ENCODE peak calls at places on chromosomes 16 and 17, in seven cellular contexts. V is neuronal stem cell, H is H9, J is H1, C is trophoblast cell, R is IMR-90, U is mesenchymal stem cell. L is an unnamed sample.

GRCh38 chr17:65173284-65173793 is 36.2 kb downstream of the RGS9 start:
- DNase-seq in C (no peak), R (peak; percentile 55), U (peak; percentile 94), V (no peak), H (peak; percentile 45), J (peak; percentile 49), L (peak; percentile 39)

GRCh38 chr17:44278006-44278405 is 10.1 kb upstream of the SLC4A1 start:
- DNase-seq in J (no peak), C (no peak), R (peak; percentile 68), V (no peak), H (no peak), U (peak; percentile 22), L (no peak)

GRCh38 chr17:64145751-64146417 is 15.9 kb upstream of the ERN1 start:
- DNase-seq in J (peak; percentile 93), V (peak; percentile 98), R (peak; percentile 100), H (peak; percentile 99), U (peak; percentile 100), C (peak; percentile 98), L (peak; percentile 100)

GRCh38 chr17:16926591-16927451 is 45.1 kb downstream of the TNFRSF13B start:
- DNase-seq in R (no peak), J (no peak), H (no peak), V (no peak), U (no peak), C (no peak), L (no peak)

GRCh38 chr17:77285594-77286390 is 145.0 kb downstream of the SEC14L1 start:
- DNase-seq in U (peak; percentile 95), V (no peak), J (no peak), C (peak; percentile 88), R (peak; percentile 89), H (no peak), L (no peak)

GRCh38 chr16:30418350-30419181 is 11.2 kb downstream of the ZNF771 start:
- DNase-seq in J (no peak), H (no peak), V (no peak), R (no peak), U (no peak), C (no peak), L (no peak)

GRCh38 chr17:40191237-40192208 is 14.3 kb downstream of the RAPGEFL1 start:
- DNase-seq in C (peak; percentile 75), J (peak; percentile 87), U (peak; percentile 84), R (peak; percentile 76), H (peak; percentile 93), V (no peak), L (peak; percentile 85)

GRCh38 chr17:34892864-34893263 is 68.4 kb downstream of the CCT6B start:
- DNase-seq in R (no peak), H (peak; percentile 78), J (peak; percentile 77), U (no peak), C (no peak), V (peak; percentile 46), L (peak; percentile 59)

GRCh38 chr16:16985707-16986106 is 485.1 kb downstream of the XYLT1 start:
- DNase-seq in H (no peak), J (no peak), R (no peak), U (no peak), C (no peak), V (no peak), L (no peak)

GRCh38 chr17:35725917-35726608 is 5.4 kb upstream of the RASL10B start:
- DNase-seq in V (no peak), J (no peak), H (no peak), R (no peak), U (no peak), C (no peak), L (peak; percentile 49)

GRCh38 chr16:50610331-50611262 is 62.4 kb downstream of the NKD1 start:
- DNase-seq in J (no peak), C (no peak), R (no peak), H (peak; percentile 61), U (no peak), V (peak; percentile 35), L (peak; percentile 57)

DNA sequence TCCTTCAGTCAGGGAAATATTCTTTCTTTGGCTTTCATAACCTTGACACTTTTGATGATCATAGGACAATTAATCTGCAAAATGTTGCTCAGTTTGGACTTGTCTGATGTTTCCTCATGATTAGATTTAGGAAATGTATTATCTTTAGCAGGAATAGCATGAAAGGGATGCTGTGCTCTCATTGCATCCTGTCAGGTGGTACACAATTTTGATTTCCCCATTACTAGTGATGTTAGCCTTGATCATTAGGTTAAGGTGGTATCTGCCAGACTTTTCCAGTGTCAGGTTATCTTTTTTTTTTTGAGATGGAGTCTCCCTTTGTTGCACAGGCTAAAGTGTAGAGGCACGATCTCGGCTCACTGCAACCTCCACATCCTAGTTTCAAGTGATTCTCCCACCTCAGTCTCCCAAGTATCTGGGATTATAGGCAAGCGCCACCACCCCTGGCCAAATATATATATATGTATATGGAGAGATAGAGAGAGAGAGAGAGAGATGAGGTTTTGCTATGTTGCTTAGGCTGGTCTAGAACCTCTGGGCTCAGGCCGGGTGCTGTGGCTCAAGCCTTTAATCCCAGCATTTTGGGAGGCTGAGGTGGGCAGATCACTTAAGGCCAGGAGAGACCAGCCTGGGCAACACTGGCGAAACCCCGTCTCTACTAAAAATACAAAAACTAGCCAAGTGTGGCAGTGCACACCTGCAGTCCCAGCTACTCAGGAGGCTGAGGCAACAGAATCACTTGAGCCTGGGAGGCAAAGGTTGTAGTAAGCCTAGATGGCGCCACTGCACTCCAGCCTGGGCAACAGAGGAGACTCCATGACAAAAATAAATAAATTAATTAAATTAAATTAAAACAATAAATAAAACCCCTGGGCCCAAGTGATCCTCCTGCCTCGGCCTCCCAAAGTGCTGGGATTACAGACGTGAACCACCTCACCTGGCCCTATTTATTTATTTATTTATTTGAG is 15.8 kb upstream of the CAVIN1 start:
- DNase-seq in U (no peak), C (no peak), H (peak; percentile 74), R (no peak), J (no peak), V (no peak), L (peak; percentile 31)
- H3K4me2 ChIP-seq in U (no peak overlapping the region), C (no peak overlapping the region), H (no peak overlapping the region), R (no peak overlapping the region), J (no peak overlapping the region), V (no peak overlapping the region), L (no peak overlapping the region)

DNA sequence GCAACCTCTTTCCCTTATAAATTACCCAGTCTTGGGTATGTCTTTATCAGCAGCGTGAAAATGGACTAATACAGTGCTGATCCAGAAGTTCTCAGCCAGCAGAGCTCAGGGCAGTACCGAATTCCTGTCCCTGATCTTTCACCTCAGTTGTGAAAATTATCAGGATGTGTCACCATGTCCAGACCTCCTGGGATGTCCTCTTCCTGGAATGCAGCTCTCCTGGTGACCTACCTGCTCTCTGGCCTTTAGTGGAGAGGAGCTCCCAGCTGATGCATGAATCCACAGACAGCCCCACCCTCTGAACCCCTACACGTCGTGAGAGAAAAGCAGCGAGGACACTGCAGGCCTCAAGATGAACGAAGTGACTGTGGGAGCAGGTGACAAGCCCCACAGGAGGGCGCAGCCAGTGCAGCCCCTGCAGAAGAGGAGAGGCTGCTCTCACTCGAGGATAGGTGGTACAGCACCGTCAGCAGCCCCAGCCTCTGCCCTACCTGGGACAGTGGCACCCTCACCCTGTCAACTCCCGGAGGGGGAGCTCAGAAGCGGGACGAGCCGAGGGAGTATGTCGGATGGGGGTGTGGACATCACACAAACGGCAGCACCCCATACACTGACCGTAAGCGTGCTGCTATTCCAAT is 22.0 kb upstream of the C16orf95 start:
- DNase-seq in C (no peak), U (no peak), J (no peak), R (no peak), V (no peak), H (no peak), L (peak; percentile 9)
- H2BK120ac ChIP-seq in C (no peak overlapping the region), U (no peak overlapping the region), J (no peak overlapping the region), R (no peak overlapping the region), V (no peak overlapping the region), H (no peak overlapping the region), L (no peak overlapping the region)

GRCh38 chr17:1188812-1189211 is 9.0 kb upstream of the ABR start:
- DNase-seq in C (peak; percentile 37), H (no peak), V (no peak), J (no peak), R (peak; percentile 27), U (no peak), L (no peak)
- H3K4me2 ChIP-seq in C (no peak overlapping the region), H (no peak overlapping the region), V (no peak overlapping the region), J (no peak overlapping the region), R (no peak overlapping the region), U (no peak overlapping the region), L (no peak overlapping the region)

GRCh38 chr17:73160980-73161630 is 3.7 kb upstream of the SSTR2 start:
- DNase-seq in C (no peak), J (no peak), V (no peak), U (no peak), R (no peak), H (no peak), L (peak; percentile 91)
- H2BK120ac ChIP-seq in C (no peak overlapping the region), J (no peak overlapping the region), V (no peak overlapping the region), U (no peak overlapping the region), R (no peak overlapping the region), H (no peak overlapping the region), L (no peak overlapping the region)

DNA sequence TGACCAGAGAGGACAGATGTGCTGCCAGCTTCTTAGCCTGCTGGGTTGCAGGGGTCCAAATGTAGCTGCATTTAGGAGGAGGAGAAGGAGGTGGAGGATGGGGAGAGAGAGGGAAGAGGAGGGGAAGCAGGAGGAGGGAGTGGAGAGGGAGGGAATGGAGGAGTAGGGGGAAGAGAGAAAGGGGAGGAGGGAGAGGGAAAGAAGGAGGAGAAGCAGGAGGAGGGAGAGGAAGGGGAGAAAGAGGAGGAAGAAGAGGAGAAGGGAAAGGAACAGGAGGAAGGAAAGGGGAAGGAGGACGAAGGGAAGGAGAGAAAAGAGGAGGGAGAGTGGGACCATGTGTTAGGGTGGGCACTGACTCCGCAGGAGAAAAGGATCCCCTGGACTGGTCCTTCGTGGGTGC is 108.5 kb downstream of the ABCC12 start:
- DNase-seq in J (no peak), V (no peak), C (no peak), U (no peak), H (no peak), R (no peak), L (no peak)
- H3K4me2 ChIP-seq in J (no peak overlapping the region), V (no peak overlapping the region), C (no peak overlapping the region), U (no peak overlapping the region), H (no peak overlapping the region), R (no peak overlapping the region), L (no peak overlapping the region)

DNA sequence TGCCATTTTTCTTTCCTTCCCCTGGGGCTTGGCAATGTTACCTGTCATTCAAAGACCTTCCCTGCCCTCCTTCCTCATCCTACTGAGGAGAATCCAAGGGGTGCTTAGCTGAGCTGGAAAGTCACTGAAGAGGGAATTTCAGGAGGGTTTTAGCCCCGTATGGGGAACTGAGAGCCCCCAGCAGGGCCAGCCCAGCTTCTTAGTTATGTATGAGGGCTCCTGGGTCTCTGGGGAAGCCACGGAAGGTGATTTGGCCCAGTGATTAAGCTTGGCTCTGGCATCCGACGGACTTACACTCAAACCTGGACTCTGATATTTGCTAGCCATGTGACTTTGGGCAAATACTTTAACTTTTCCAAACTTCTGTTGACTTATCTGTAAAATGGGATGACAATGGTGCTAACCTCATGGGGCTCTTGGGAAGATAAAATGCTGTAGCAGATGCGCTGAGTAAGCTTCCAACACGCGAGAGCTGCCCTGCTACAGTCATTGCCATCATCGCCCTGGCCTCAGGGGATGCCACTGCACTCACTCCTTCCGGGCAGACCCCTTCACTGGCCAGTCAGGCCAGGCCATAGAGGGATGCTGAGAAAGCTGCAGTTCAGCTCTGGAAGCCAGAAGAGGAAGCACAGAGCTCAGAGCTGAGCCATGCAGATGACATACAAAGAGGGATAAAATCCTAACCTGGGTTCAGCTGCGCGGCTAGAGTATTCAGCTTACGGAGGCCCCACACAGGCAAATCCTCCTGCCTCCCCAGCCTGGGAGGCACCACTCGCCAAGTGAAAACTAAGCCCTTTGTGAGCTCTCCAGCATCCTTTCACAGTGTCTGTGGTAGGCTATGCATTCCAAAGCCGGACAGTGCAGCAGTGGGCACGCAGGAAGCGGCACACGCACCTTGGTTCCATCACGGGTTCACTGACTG is 44.8 kb upstream of the PIK3R6 start:
- DNase-seq in R (no peak), C (no peak), U (no peak), V (no peak), H (no peak), J (no peak), L (no peak)
- H2BK120ac ChIP-seq in R (no peak overlapping the region), C (no peak overlapping the region), U (no peak overlapping the region), V (no peak overlapping the region), H (no peak overlapping the region), J (no peak overlapping the region), L (no peak overlapping the region)

GRCh38 chr16:85462405-85463227 is 150.5 kb upstream of the GSE1 start:
- DNase-seq in U (peak; percentile 41), C (no peak), V (peak; percentile 49), J (no peak), H (no peak), R (no peak), L (peak; percentile 57)
- H3K4me2 ChIP-seq in U (peak overlapping the region; percentile 61), C (peak overlapping the region; percentile 50), V (peak overlapping the region; percentile 72), J (peak overlapping the region; percentile 70), H (peak overlapping the region; percentile 45), R (peak overlapping the region; percentile 51), L (peak overlapping the region; percentile 42)